ENCODE peak calls at places on chromosomes 2 and 18, in five cellular contexts. One of them, this sample, is unnamed.

GRCh38 chr2:214471990-214472389 is 61.1 kb downstream of the VWC2L start:
- DNase-seq in NCI-H510A: no peak
- DNase-seq in naive thymus-derived CD8-positive, alpha-beta T cell: no peak
- DNase-seq in fibroblast of the conjunctiva: no peak
- DNase-seq in hippocampal formation: no peak
- DNase-seq in this sample: no peak

GRCh38 chr2:169877406-169877805 is 50.2 kb downstream of the UBR3 start:
- DNase-seq in fibroblast of the conjunctiva: peak; percentile 10
- DNase-seq in hippocampal formation: no peak
- DNase-seq in NCI-H510A: no peak
- DNase-seq in naive thymus-derived CD8-positive, alpha-beta T cell: no peak
- DNase-seq in this sample: no peak

GRCh38 chr2:134367915-134368911 is 114.3 kb downstream of the MGAT5 start:
- DNase-seq in hippocampal formation: peak; percentile 8
- DNase-seq in NCI-H510A: no peak
- DNase-seq in naive thymus-derived CD8-positive, alpha-beta T cell: no peak
- DNase-seq in fibroblast of the conjunctiva: no peak
- DNase-seq in this sample: no peak

GRCh38 chr2:215793747-215794595 is 219.4 kb downstream of the MREG start:
- DNase-seq in hippocampal formation: no peak
- DNase-seq in fibroblast of the conjunctiva: peak; percentile 86
- DNase-seq in NCI-H510A: no peak
- DNase-seq in naive thymus-derived CD8-positive, alpha-beta T cell: no peak
- DNase-seq in this sample: no peak

GRCh38 chr2:100139114-100139513 is 3.3 kb downstream of the AFF3 start:
- DNase-seq in NCI-H510A: no peak
- DNase-seq in hippocampal formation: no peak
- DNase-seq in naive thymus-derived CD8-positive, alpha-beta T cell: no peak
- DNase-seq in fibroblast of the conjunctiva: no peak
- DNase-seq in this sample: no peak

GRCh38 chr2:54440050-54440449 is 16.1 kb upstream of the SPTBN1 start:
- DNase-seq in naive thymus-derived CD8-positive, alpha-beta T cell: no peak
- DNase-seq in hippocampal formation: no peak
- DNase-seq in fibroblast of the conjunctiva: no peak
- DNase-seq in NCI-H510A: no peak
- DNase-seq in this sample: no peak

GRCh38 chr2:68921646-68922045 is 31.0 kb downstream of the GKN2 start:
- DNase-seq in hippocampal formation: no peak
- DNase-seq in NCI-H510A: no peak
- DNase-seq in naive thymus-derived CD8-positive, alpha-beta T cell: no peak
- DNase-seq in fibroblast of the conjunctiva: no peak
- DNase-seq in this sample: no peak

GRCh38 chr2:58449286-58450010 is 208.3 kb upstream of the FANCL start:
- DNase-seq in hippocampal formation: no peak
- DNase-seq in NCI-H510A: no peak
- DNase-seq in fibroblast of the conjunctiva: no peak
- DNase-seq in naive thymus-derived CD8-positive, alpha-beta T cell: no peak
- DNase-seq in this sample: no peak

GRCh38 chr18:58758606-58759005 is 87.3 kb downstream of the MALT1 start:
- DNase-seq in hippocampal formation: no peak
- DNase-seq in NCI-H510A: no peak
- DNase-seq in naive thymus-derived CD8-positive, alpha-beta T cell: no peak
- DNase-seq in fibroblast of the conjunctiva: no peak
- DNase-seq in this sample: no peak

GRCh38 chr2:65227035-65227470 is 578 bp upstream of the ACTR2 start:
- DNase-seq in hippocampal formation: no peak
- DNase-seq in naive thymus-derived CD8-positive, alpha-beta T cell: no peak
- DNase-seq in NCI-H510A: peak; percentile 10
- DNase-seq in fibroblast of the conjunctiva: no peak
- DNase-seq in this sample: no peak

GRCh38 chr2:101614127-101614759 is 83.3 kb upstream of the MAP4K4 start:
- DNase-seq in hippocampal formation: no peak
- DNase-seq in fibroblast of the conjunctiva: no peak
- DNase-seq in NCI-H510A: no peak
- DNase-seq in naive thymus-derived CD8-positive, alpha-beta T cell: no peak
- DNase-seq in this sample: no peak

GRCh38 chr2:143469323-143469722 is 340.1 kb downstream of the ARHGAP15 start:
- DNase-seq in NCI-H510A: no peak
- DNase-seq in fibroblast of the conjunctiva: no peak
- DNase-seq in hippocampal formation: no peak
- DNase-seq in naive thymus-derived CD8-positive, alpha-beta T cell: no peak
- DNase-seq in this sample: no peak